ENCODE peak calls at places on chromosomes 3 and 15, in ten cellular contexts. B, I, G, U, R, J, X, H, T and W are unnamed samples.

GRCh38 chr3:158098834-158099424 is 7.3 kb downstream of the SHOX2 start:
- DNase-seq in B (peak; percentile 19), I (no peak), G (no peak), U (no peak), R (no peak), J (no peak), X (no peak), H (no peak), T (no peak), W (no peak)

GRCh38 chr3:104436536-104436935 is 930.2 kb upstream of the ALCAM start:
- DNase-seq in B (no peak), I (no peak), G (no peak), U (no peak), R (no peak), J (no peak), X (no peak), H (peak; percentile 65), T (no peak), W (no peak)

GRCh38 chr15:71572452-71573053 is 237.8 kb upstream of the NR2E3 start:
- DNase-seq in B (peak; percentile 21), I (no peak), G (no peak), U (no peak), R (no peak), J (no peak), X (no peak), H (peak; percentile 35), T (peak; percentile 76), W (no peak)

GRCh38 chr3:66485291-66485968 is 15.4 kb downstream of the LRIG1 start:
- DNase-seq in B (peak; percentile 74), I (no peak), G (no peak), U (peak; percentile 35), R (no peak), J (no peak), X (no peak), H (peak; percentile 94), T (no peak), W (peak; percentile 80)

GRCh38 chr15:96338772-96339661 is 8.5 kb downstream of the NR2F2 start:
- DNase-seq in B (peak; percentile 42), I (no peak), G (no peak), U (peak; percentile 12), R (peak; percentile 37), J (no peak), X (no peak), H (peak; percentile 40), T (no peak), W (no peak)

GRCh38 chr3:9198805-9199386 is 50.5 kb downstream of the SRGAP3 start:
- DNase-seq in B (no peak), I (no peak), G (no peak), U (no peak), R (no peak), J (no peak), X (no peak), H (peak; percentile 11), T (no peak), W (no peak)

GRCh38 chr3:177080122-177080521 is 117.2 kb downstream of the TBL1XR1 start:
- DNase-seq in B (no peak), I (no peak), G (no peak), U (no peak), R (no peak), J (no peak), X (no peak), H (no peak), T (no peak), W (no peak)

GRCh38 chr3:37096292-37096691 is 78.1 kb downstream of the LRRFIP2 start:
- DNase-seq in B (peak; percentile 79), I (no peak), G (no peak), U (no peak), R (peak; percentile 62), J (peak; percentile 27), X (no peak), H (peak; percentile 84), T (no peak), W (no peak)

GRCh38 chr15:66864086-66864830 is 162.2 kb downstream of the SMAD6 start:
- DNase-seq in B (no peak), I (no peak), G (no peak), U (no peak), R (no peak), J (no peak), X (no peak), H (no peak), T (peak; percentile 8), W (no peak)

GRCh38 chr3:195110647-195111321 is 160.2 kb downstream of the XXYLT1 start:
- DNase-seq in B (peak; percentile 78), I (peak; percentile 22), G (no peak), U (no peak), R (no peak), J (no peak), X (no peak), H (no peak), T (no peak), W (no peak)

GRCh38 chr3:150220791-150221190 is 187.3 kb upstream of the TSC22D2 start:
- DNase-seq in B (peak; percentile 35), I (no peak), G (no peak), U (no peak), R (peak; percentile 40), J (no peak), X (no peak), H (peak; percentile 32), T (no peak), W (no peak)
- H3K4me3 ChIP-seq in B (peak overlapping the region; percentile 29), I (no peak overlapping the region), G (peak overlapping the region; percentile 56), U (peak overlapping the region; percentile 27), R (peak overlapping the region; percentile 17), J (peak overlapping the region; percentile 36), X (no peak overlapping the region), H (no peak overlapping the region), T (peak overlapping the region; percentile 36), W (peak overlapping the region; percentile 34)

GRCh38 chr3:129119365-129120100 is 2.1 kb downstream of the RAB43 start:
- DNase-seq in B (peak; percentile 11), I (peak; percentile 60), G (no peak), U (peak; percentile 36), R (no peak), J (no peak), X (peak; percentile 11), H (no peak), T (peak; percentile 56), W (no peak)
- H3K4me3 ChIP-seq in B (peak overlapping the region; percentile 84), I (peak overlapping the region; percentile 6), G (peak overlapping the region; percentile 90), U (peak overlapping the region; percentile 83), R (peak overlapping the region; percentile 53), J (peak overlapping the region; percentile 82), X (peak overlapping the region; percentile 79), H (peak overlapping the region; percentile 88), T (peak overlapping the region; percentile 84), W (peak overlapping the region; percentile 98)

GRCh38 chr15:64773606-64774555 is 1.5 kb downstream of the RBPMS2 start:
- DNase-seq in B (no peak), I (no peak), G (no peak), U (peak; percentile 27), R (no peak), J (no peak), X (no peak), H (no peak), T (no peak), W (no peak)
- H3K4me3 ChIP-seq in B (no peak overlapping the region), I (no peak overlapping the region), G (peak overlapping the region; percentile 67), U (peak overlapping the region; percentile 75), R (no peak overlapping the region), J (no peak overlapping the region), X (no peak overlapping the region), H (no peak overlapping the region), T (peak overlapping the region; percentile 80), W (peak overlapping the region; percentile 80)

GRCh38 chr15:80405554-80405850 is 1.3 kb downstream of the ARNT2 start:
- DNase-seq in B (no peak), I (no peak), G (no peak), U (no peak), R (no peak), J (no peak), X (no peak), H (no peak), T (no peak), W (no peak)

GRCh38 chr15:80404719-80405553 is 754 bp downstream of the ARNT2 start:
- DNase-seq in B (peak; percentile 24), I (peak; percentile 27), G (peak; percentile 59), U (peak; percentile 26), R (peak; percentile 18), J (no peak), X (no peak), H (peak; percentile 36), T (no peak), W (no peak)

GRCh38 chr15:80402339-80402738 is 1.8 kb upstream of the ARNT2 start:
- DNase-seq in B (no peak), I (no peak), G (no peak), U (no peak), R (no peak), J (no peak), X (no peak), H (no peak), T (no peak), W (no peak)

GRCh38 chr15:80404057-80404718 is at the start of gene ARNT2:
- DNase-seq in B (peak; percentile 30), I (peak; percentile 33), G (peak; percentile 61), U (peak; percentile 27), R (no peak), J (no peak), X (no peak), H (peak; percentile 33), T (no peak), W (no peak)

GRCh38 chr15:80403712-80404056 is 498 bp upstream of the ARNT2 start:
- DNase-seq in B (peak; percentile 13), I (peak; percentile 35), G (peak; percentile 65), U (peak; percentile 22), R (no peak), J (no peak), X (no peak), H (peak; percentile 30), T (no peak), W (no peak)
- H3K4me3 ChIP-seq in B (peak overlapping the region; percentile 63), I (peak overlapping the region; percentile 9), G (peak overlapping the region; percentile 69), U (peak overlapping the region; percentile 43), R (peak overlapping the region; percentile 37), J (peak overlapping the region; percentile 50), X (no peak overlapping the region), H (peak overlapping the region; percentile 45), T (peak overlapping the region; percentile 63), W (peak overlapping the region; percentile 64)